ENCODE peak calls at places on chromosomes 6 and 20, in five cellular contexts. One of them, this sample, is unnamed.

GRCh38 chr20:25319241-25320034 is 71.2 kb downstream of the ABHD12 start:
- DNase-seq in SHP77: no peak
- DNase-seq in H54: no peak
- DNase-seq in hypothalamus: no peak
- DNase-seq in astrocyte of the spinal cord: no peak
- DNase-seq in this sample: no peak

GRCh38 chr6:155505560-155505959 is 49.9 kb upstream of the NOX3 start:
- DNase-seq in SHP77: no peak
- DNase-seq in H54: no peak
- DNase-seq in hypothalamus: no peak
- DNase-seq in astrocyte of the spinal cord: no peak
- DNase-seq in this sample: no peak

GRCh38 chr20:17654649-17655285 is 27.3 kb downstream of the RRBP1 start:
- DNase-seq in SHP77: no peak
- DNase-seq in H54: no peak
- DNase-seq in hypothalamus: no peak
- DNase-seq in astrocyte of the spinal cord: peak
- DNase-seq in this sample: no peak

GRCh38 chr6:8499540-8499939 is 64.2 kb upstream of the SLC35B3 start:
- DNase-seq in SHP77: no peak
- DNase-seq in H54: no peak
- DNase-seq in hypothalamus: no peak
- DNase-seq in astrocyte of the spinal cord: no peak
- DNase-seq in this sample: no peak

GRCh38 chr6:75528423-75528822 is 34.8 kb upstream of the FILIP1 start:
- DNase-seq in SHP77: no peak
- DNase-seq in H54: no peak
- DNase-seq in hypothalamus: no peak
- DNase-seq in astrocyte of the spinal cord: no peak
- DNase-seq in this sample: no peak

GRCh38 chr6:18276610-18277009 is 12.3 kb upstream of the DEK start:
- DNase-seq in SHP77: no peak
- DNase-seq in H54: no peak
- DNase-seq in hypothalamus: no peak
- DNase-seq in astrocyte of the spinal cord: no peak
- DNase-seq in this sample: no peak

GRCh38 chr6:143451531-143451930 is 926 bp downstream of the PEX3 start:
- DNase-seq in SHP77: no peak
- DNase-seq in H54: no peak
- DNase-seq in hypothalamus: no peak
- DNase-seq in astrocyte of the spinal cord: no peak
- DNase-seq in this sample: no peak

GRCh38 chr6:41228616-41229015 is 467 bp downstream of the TREML4 start:
- DNase-seq in SHP77: no peak
- DNase-seq in H54: no peak
- DNase-seq in hypothalamus: no peak
- DNase-seq in astrocyte of the spinal cord: no peak
- DNase-seq in this sample: no peak

GRCh38 chr6:24752917-24753486 is 21.7 kb upstream of the GMNN start:
- DNase-seq in SHP77: no peak
- DNase-seq in H54: no peak
- DNase-seq in hypothalamus: no peak
- DNase-seq in astrocyte of the spinal cord: no peak
- DNase-seq in this sample: no peak

GRCh38 chr6:138944412-138944811 is 43.6 kb downstream of the REPS1 start:
- DNase-seq in SHP77: no peak
- DNase-seq in H54: peak
- DNase-seq in hypothalamus: no peak
- DNase-seq in astrocyte of the spinal cord: peak
- DNase-seq in this sample: no peak

GRCh38 chr6:47836639-47837038 is 54.8 kb downstream of the OPN5 start:
- DNase-seq in SHP77: no peak
- DNase-seq in H54: no peak
- DNase-seq in hypothalamus: no peak
- DNase-seq in astrocyte of the spinal cord: no peak
- DNase-seq in this sample: no peak

GRCh38 chr6:16486661-16487060 is 248.3 kb downstream of the GMPR start:
- DNase-seq in SHP77: no peak
- DNase-seq in H54: no peak
- DNase-seq in hypothalamus: no peak
- DNase-seq in astrocyte of the spinal cord: no peak
- DNase-seq in this sample: peak

GRCh38 chr20:50574586-50574985 is 64.4 kb downstream of the PTPN1 start:
- DNase-seq in SHP77: no peak
- DNase-seq in H54: no peak
- DNase-seq in hypothalamus: no peak
- DNase-seq in astrocyte of the spinal cord: no peak
- DNase-seq in this sample: no peak

GRCh38 chr6:167580512-167580911 is 246.2 kb upstream of the AFDN start:
- DNase-seq in SHP77: no peak
- DNase-seq in H54: no peak
- DNase-seq in hypothalamus: no peak
- DNase-seq in astrocyte of the spinal cord: no peak
- DNase-seq in this sample: no peak

GRCh38 chr6:160073272-160073671 is 48.3 kb upstream of the SLC22A1 start:
- DNase-seq in SHP77: no peak
- DNase-seq in H54: no peak
- DNase-seq in hypothalamus: no peak
- DNase-seq in astrocyte of the spinal cord: no peak
- DNase-seq in this sample: no peak

GRCh38 chr6:90111387-90111786 is 185.3 kb downstream of the BACH2 start:
- DNase-seq in SHP77: no peak
- DNase-seq in H54: no peak
- DNase-seq in hypothalamus: no peak
- DNase-seq in astrocyte of the spinal cord: no peak
- DNase-seq in this sample: no peak

GRCh38 chr6:122648726-122649125 is 38.5 kb downstream of the PKIB start:
- DNase-seq in SHP77: no peak
- DNase-seq in H54: no peak
- DNase-seq in hypothalamus: no peak
- DNase-seq in astrocyte of the spinal cord: no peak
- DNase-seq in this sample: no peak

GRCh38 chr6:38996676-38997075 is 51.9 kb upstream of the GLP1R start:
- DNase-seq in SHP77: no peak
- DNase-seq in H54: no peak
- DNase-seq in hypothalamus: no peak
- DNase-seq in astrocyte of the spinal cord: no peak
- DNase-seq in this sample: no peak

GRCh38 chr20:10297684-10298240 is 79.1 kb downstream of the SNAP25 start:
- DNase-seq in SHP77: no peak
- DNase-seq in H54: no peak
- DNase-seq in hypothalamus: no peak
- DNase-seq in astrocyte of the spinal cord: peak
- DNase-seq in this sample: no peak

GRCh38 chr6:168302534-168302933 is 17.0 kb downstream of the DACT2 start:
- DNase-seq in SHP77: no peak
- DNase-seq in H54: no peak
- DNase-seq in hypothalamus: no peak
- DNase-seq in astrocyte of the spinal cord: no peak
- DNase-seq in this sample: no peak

GRCh38 chr20:56465997-56466396 is 2.4 kb upstream of the RTF2 start:
- DNase-seq in SHP77: no peak
- DNase-seq in H54: no peak
- DNase-seq in hypothalamus: no peak
- DNase-seq in astrocyte of the spinal cord: no peak
- DNase-seq in this sample: no peak

GRCh38 chr6:141925001-141925400 is 207.7 kb upstream of the GJE1 start:
- DNase-seq in SHP77: no peak
- DNase-seq in H54: no peak
- DNase-seq in hypothalamus: no peak
- DNase-seq in astrocyte of the spinal cord: no peak
- DNase-seq in this sample: no peak

GRCh38 chr20:20463933-20464374 is 96.0 kb downstream of the INSM1 start:
- DNase-seq in SHP77: no peak
- DNase-seq in H54: no peak
- DNase-seq in hypothalamus: no peak
- DNase-seq in astrocyte of the spinal cord: peak
- DNase-seq in this sample: no peak

GRCh38 chr6:145278163-145278807 is 457.0 kb downstream of the EPM2A start:
- DNase-seq in SHP77: no peak
- DNase-seq in H54: peak
- DNase-seq in hypothalamus: no peak
- DNase-seq in astrocyte of the spinal cord: peak
- DNase-seq in this sample: no peak

GRCh38 chr6:45305546-45305945 is 22.6 kb upstream of the RUNX2 start:
- DNase-seq in SHP77: no peak
- DNase-seq in H54: no peak
- DNase-seq in hypothalamus: no peak
- DNase-seq in astrocyte of the spinal cord: peak
- DNase-seq in this sample: no peak

GRCh38 chr6:33197431-33198048 is 2.9 kb downstream of the RXRB start:
- DNase-seq in SHP77: peak
- DNase-seq in H54: peak
- DNase-seq in hypothalamus: no peak
- DNase-seq in astrocyte of the spinal cord: peak
- DNase-seq in this sample: no peak

GRCh38 chr20:34388000-34388399 is 24.9 kb downstream of the ITCH start:
- DNase-seq in SHP77: no peak
- DNase-seq in H54: no peak
- DNase-seq in hypothalamus: no peak
- DNase-seq in astrocyte of the spinal cord: no peak
- DNase-seq in this sample: no peak

GRCh38 chr6:28896505-28897392 is 27.0 kb downstream of the TRIM27 start:
- DNase-seq in SHP77: peak
- DNase-seq in H54: no peak
- DNase-seq in hypothalamus: peak
- DNase-seq in astrocyte of the spinal cord: peak
- DNase-seq in this sample: peak

GRCh38 chr6:36544228-36544627 is 3.1 kb downstream of the STK38 start:
- DNase-seq in SHP77: no peak
- DNase-seq in H54: no peak
- DNase-seq in hypothalamus: no peak
- DNase-seq in astrocyte of the spinal cord: no peak
- DNase-seq in this sample: peak

GRCh38 chr6:82176616-82177015 is 70.9 kb downstream of the IBTK start:
- DNase-seq in SHP77: no peak
- DNase-seq in H54: no peak
- DNase-seq in hypothalamus: no peak
- DNase-seq in astrocyte of the spinal cord: peak
- DNase-seq in this sample: no peak

GRCh38 chr20:23078351-23078993 is 7.7 kb downstream of the CD93 start:
- DNase-seq in SHP77: no peak
- DNase-seq in H54: no peak
- DNase-seq in hypothalamus: no peak
- DNase-seq in astrocyte of the spinal cord: peak
- DNase-seq in this sample: no peak

GRCh38 chr6:159887146-159887545 is 3.6 kb upstream of the MAS1 start:
- DNase-seq in SHP77: no peak
- DNase-seq in H54: no peak
- DNase-seq in hypothalamus: no peak
- DNase-seq in astrocyte of the spinal cord: no peak
- DNase-seq in this sample: no peak

GRCh38 chr6:164344801-164345291 is 930.3 kb downstream of the QKI start:
- DNase-seq in SHP77: no peak
- DNase-seq in H54: no peak
- DNase-seq in hypothalamus: no peak
- DNase-seq in astrocyte of the spinal cord: no peak
- DNase-seq in this sample: no peak

GRCh38 chr6:47169785-47170685 is 127.9 kb upstream of the ADGRF1 start:
- DNase-seq in SHP77: no peak
- DNase-seq in H54: no peak
- DNase-seq in hypothalamus: no peak
- DNase-seq in astrocyte of the spinal cord: no peak
- DNase-seq in this sample: no peak

GRCh38 chr6:127914240-127914639 is 13.4 kb upstream of the THEMIS start:
- DNase-seq in SHP77: no peak
- DNase-seq in H54: no peak
- DNase-seq in hypothalamus: no peak
- DNase-seq in astrocyte of the spinal cord: no peak
- DNase-seq in this sample: no peak

GRCh38 chr20:57708694-57709673 is 831 bp downstream of the PMEPA1 start:
- DNase-seq in SHP77: no peak
- DNase-seq in H54: no peak
- DNase-seq in hypothalamus: no peak
- DNase-seq in astrocyte of the spinal cord: no peak
- DNase-seq in this sample: no peak